ENCODE peak calls at places on chromosome X, in five cellular contexts. K is neural crest cell, M is upper lobe of left lung, A is GM06990, G is IMR-90. S is an unnamed sample.

GRCh38 chrX:134171661-134172587 is 65.1 kb upstream of the CCDC160 start:
- DNase-seq in K (peak), M (peak), G (no peak), A (no peak), S (peak)

GRCh38 chrX:129540068-129540653 is at the start of gene OCRL:
- DNase-seq in K (peak), A (peak), G (peak), M (peak), S (peak)

GRCh38 chrX:11351375-11352295 is 58.4 kb downstream of the AMELX start:
- DNase-seq in M (no peak), A (no peak), G (peak), K (no peak), S (no peak)

GRCh38 chrX:150693782-150694574 is 782 bp downstream of the MTMR1 start:
- DNase-seq in K (no peak), M (peak), A (peak), G (peak), S (peak)

GRCh38 chrX:20056704-20057103 is 60.0 kb downstream of the MAP7D2 start:
- DNase-seq in G (peak), K (no peak), A (no peak), M (no peak), S (no peak)

GRCh38 chrX:12052109-12052508 is 86.2 kb upstream of the FRMPD4 start:
- DNase-seq in K (no peak), G (no peak), A (no peak), M (no peak), S (no peak)

GRCh38 chrX:63835361-63835760 is 50.3 kb upstream of the ARHGEF9 start:
- DNase-seq in A (no peak), G (no peak), K (no peak), M (no peak), S (no peak)

GRCh38 chrX:50941638-50942037 is 31.1 kb downstream of the BMP15 start:
- DNase-seq in M (peak), A (no peak), K (no peak), G (no peak), S (no peak)

GRCh38 chrX:145865082-145865481 is 47.5 kb downstream of the SLITRK2 start:
- DNase-seq in G (no peak), M (no peak), K (no peak), A (no peak), S (no peak)

GRCh38 chrX:38860106-38861013 is 59.1 kb downstream of the MID1IP1 start:
- DNase-seq in K (no peak), G (no peak), M (no peak), A (no peak), S (no peak)

GRCh38 chrX:96438803-96439202 is 245.8 kb upstream of the DIAPH2 start:
- DNase-seq in K (no peak), A (no peak), M (no peak), G (peak), S (no peak)

GRCh38 chrX:119235872-119236598 is at the start of gene PGRMC1:
- DNase-seq in G (peak), A (peak), M (peak), K (peak), S (peak)

GRCh38 chrX:74422029-74422352 is 698 bp downstream of the SLC16A2 start:
- DNase-seq in A (no peak), M (no peak), G (no peak), K (no peak), S (no peak)

GRCh38 chrX:151538190-151539122 is 25.0 kb upstream of the PASD1 start:
- DNase-seq in M (no peak), K (no peak), A (no peak), G (no peak), S (no peak)

GRCh38 chrX:119093991-119094741 is 21.4 kb downstream of the CT47C1 start:
- DNase-seq in K (no peak), G (peak), M (no peak), A (no peak), S (no peak)

GRCh38 chrX:39115166-39115565 is 313.9 kb downstream of the MID1IP1 start:
- DNase-seq in G (no peak), A (no peak), K (no peak), M (no peak), S (no peak)

GRCh38 chrX:54044877-54045328 is 630 bp upstream of the PHF8 start:
- DNase-seq in M (no peak), A (no peak), G (no peak), K (no peak), S (no peak)

GRCh38 chrX:12693754-12694153 is 97.5 kb upstream of the PRPS2 start:
- DNase-seq in K (no peak), M (no peak), G (no peak), A (no peak), S (no peak)

GRCh38 chrX:107763647-107764046 is 11.9 kb downstream of the TSC22D3 start:
- DNase-seq in K (no peak), G (no peak), M (no peak), A (no peak), S (no peak)

GRCh38 chrX:65407157-65407626 is 127.4 kb downstream of the LAS1L start:
- DNase-seq in K (no peak), M (peak), A (peak), G (no peak), S (peak)

GRCh38 chrX:132004728-132005127 is 18.4 kb upstream of the STK26 start:
- DNase-seq in K (no peak), M (no peak), G (no peak), A (no peak), S (no peak)

GRCh38 chrX:31212856-31213748 is 141.3 kb upstream of the FTHL17 start:
- DNase-seq in K (no peak), G (no peak), A (no peak), M (no peak), S (no peak)

GRCh38 chrX:40446927-40447326 is 133.8 kb upstream of the ATP6AP2 start:
- DNase-seq in G (no peak), A (no peak), K (no peak), M (no peak), S (no peak)

GRCh38 chrX:10447577-10448214 is 172.7 kb downstream of the MID1 start:
- DNase-seq in K (no peak), A (no peak), M (no peak), G (peak), S (no peak)

GRCh38 chrX:10044021-10044420 is 76.9 kb downstream of the CLDN34 start:
- DNase-seq in A (no peak), K (no peak), G (no peak), M (no peak), S (no peak)

GRCh38 chrX:40470830-40471429 is 109.8 kb upstream of the ATP6AP2 start:
- DNase-seq in M (no peak), K (no peak), G (no peak), A (no peak), S (no peak)

GRCh38 chrX:21972721-21973120 is 32.2 kb downstream of the SMS start:
- DNase-seq in A (no peak), M (no peak), K (no peak), G (peak), S (no peak)

GRCh38 chrX:130025256-130025655 is 42.8 kb downstream of the BCORL1 start:
- DNase-seq in G (no peak), A (no peak), M (no peak), K (no peak), S (no peak)

GRCh38 chrX:39012561-39013209 is 211.4 kb downstream of the MID1IP1 start:
- DNase-seq in M (no peak), K (no peak), G (peak), A (no peak), S (no peak)

GRCh38 chrX:39309018-39309620 is 507.9 kb downstream of the MID1IP1 start:
- DNase-seq in M (no peak), K (no peak), A (no peak), G (no peak), S (no peak)

GRCh38 chrX:44012484-44013096 is 39.4 kb upstream of the NDP start:
- DNase-seq in M (no peak), K (no peak), A (no peak), G (peak), S (no peak)

GRCh38 chrX:37998586-37999267 is 7.6 kb upstream of the SYTL5 start:
- DNase-seq in G (peak), A (no peak), M (no peak), K (no peak), S (no peak)

DNA sequence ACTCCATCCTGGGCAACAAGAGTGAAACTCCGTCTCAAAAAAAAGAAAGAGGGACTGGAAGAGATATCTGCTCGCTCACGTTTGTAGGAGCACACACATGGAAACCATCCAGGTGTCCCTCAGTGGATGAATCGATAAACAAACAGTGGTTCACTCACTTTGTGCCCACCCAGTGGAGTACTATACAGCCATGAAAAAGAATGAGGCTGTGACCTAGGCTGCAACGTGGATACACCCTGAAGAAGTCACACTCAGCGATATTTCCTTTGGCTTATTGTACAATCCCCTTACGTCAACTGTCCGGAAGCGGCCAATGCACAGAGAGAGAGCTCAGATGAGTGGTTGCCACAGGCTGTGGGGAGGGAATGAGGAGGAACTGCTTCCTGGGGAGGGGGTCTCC is 82.3 kb upstream of the PPP2R3B start:
- DNase-seq in G (no peak), A (no peak), K (no peak), M (no peak), S (no peak)
- TF ChIP-seq CTCF in G (no peak), A (no peak), K (no peak), M (no peak), S (no peak)

DNA sequence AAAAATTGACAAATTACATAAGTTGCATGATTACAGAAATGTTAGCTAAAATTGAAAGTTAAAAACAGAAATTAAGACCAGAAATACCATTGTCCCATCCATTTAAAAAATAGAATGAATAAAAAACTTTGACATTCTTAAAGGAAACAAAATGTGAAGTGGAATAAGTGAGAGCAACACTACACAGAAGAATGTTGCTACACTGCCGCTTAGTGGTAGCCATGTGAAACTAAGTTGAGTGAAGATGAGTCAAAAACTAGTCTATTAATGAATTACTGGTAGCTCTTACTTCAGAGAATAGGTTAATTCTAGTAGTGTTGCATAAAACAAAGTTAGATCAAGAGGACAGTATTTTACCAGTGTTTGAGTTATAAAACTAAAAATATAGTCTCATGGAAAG is 571.0 kb upstream of the KLHL4 start:
- DNase-seq in M (no peak), K (peak), G (peak), A (no peak), S (no peak)
- TF ChIP-seq CTCF in M (no peak), K (peak), G (peak), A (peak), S (peak)

DNA sequence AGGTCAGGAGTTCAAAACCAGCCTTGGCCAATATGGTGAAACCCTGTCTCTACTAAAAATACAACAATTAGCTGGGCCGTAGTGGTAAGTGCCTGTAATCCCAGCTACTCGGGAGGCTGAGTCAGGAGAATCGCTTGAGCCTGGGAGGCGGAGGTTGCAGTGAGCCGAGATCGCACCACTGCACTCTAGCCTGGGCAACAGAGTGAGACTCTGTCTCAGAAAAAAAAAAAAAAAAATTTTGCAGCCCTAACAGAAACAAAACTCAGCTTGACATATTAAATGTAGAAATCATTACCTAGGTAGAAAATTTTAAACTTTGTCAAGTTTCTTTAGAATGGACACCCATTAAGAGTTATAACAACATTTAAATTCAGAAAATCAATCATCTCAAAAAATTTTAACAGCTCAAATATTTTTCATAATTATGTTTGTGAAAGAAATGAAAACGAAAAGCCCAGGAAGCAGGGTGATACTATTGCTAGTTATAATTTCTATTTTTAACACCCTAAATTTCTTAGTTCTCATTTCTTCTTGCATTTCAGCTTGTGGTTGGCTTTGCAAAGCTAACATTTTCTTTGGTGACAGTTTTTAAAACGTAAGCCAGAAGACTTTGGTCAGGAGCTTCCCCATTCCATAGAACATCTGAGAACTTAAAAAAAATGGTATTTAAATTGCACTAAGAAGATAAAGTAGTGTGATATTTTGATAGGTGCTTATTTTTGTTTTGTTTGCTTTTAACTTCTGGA is 33.3 kb upstream of the RBBP7 start:
- DNase-seq in A (peak), G (no peak), K (no peak), M (no peak), S (no peak)
- TF ChIP-seq CTCF in A (no peak), G (no peak), K (no peak), M (no peak), S (no peak)

DNA sequence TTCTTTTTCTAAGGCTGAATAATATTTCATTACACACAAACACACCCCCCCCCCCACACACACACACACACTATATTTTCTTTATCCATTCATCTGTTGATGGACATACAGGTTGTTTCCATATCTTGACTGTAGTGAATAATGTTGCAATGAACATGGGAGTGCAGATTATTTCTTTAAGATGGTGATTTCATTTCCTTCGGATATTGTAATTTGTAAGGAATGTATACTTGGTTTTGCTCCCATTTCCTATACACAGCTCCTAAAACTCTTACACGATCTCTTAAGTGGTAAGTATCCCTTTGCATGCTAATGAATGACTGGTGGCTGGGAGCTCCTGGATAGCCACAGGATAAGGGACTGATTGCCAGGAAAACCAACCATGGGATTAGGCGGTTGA is 14.7 kb upstream of the RBMXL3 start:
- DNase-seq in M (no peak), G (peak), A (no peak), K (no peak), S (no peak)
- TF ChIP-seq CTCF in M (no peak), G (no peak), A (no peak), K (no peak), S (no peak)

S was measured in glutamatergic neuron.